ENCODE peak calls at places on chromosomes 1 and 21, in nine cellular contexts. One of them, this sample, is unnamed.

GRCh38 chr21:36756527-36756926 is 57.6 kb downstream of the SIM2 start:
- DNase-seq in AG04449: no peak
- DNase-seq in stimulated activated CD8-positive, alpha-beta memory T cell treated with anti-CD3 and anti-CD28 coated beads, Interleukin-15, amount 100 ng/mL, for 1 hour: no peak
- DNase-seq in NCI-H2171: no peak
- DNase-seq in KBM-7: peak
- DNase-seq in bronchial epithelial cell: peak
- DNase-seq in HFFc6: peak
- DNase-seq in heart right ventricle: no peak
- DNase-seq in esophagus muscularis mucosa: no peak
- DNase-seq in this sample: no peak

GRCh38 chr1:162541619-162542141 is 19.8 kb upstream of the UAP1 start:
- DNase-seq in heart right ventricle: no peak
- DNase-seq in AG04449: peak
- DNase-seq in bronchial epithelial cell: peak
- DNase-seq in NCI-H2171: no peak
- DNase-seq in KBM-7: no peak
- DNase-seq in esophagus muscularis mucosa: no peak
- DNase-seq in stimulated activated CD8-positive, alpha-beta memory T cell treated with anti-CD3 and anti-CD28 coated beads, Interleukin-15, amount 100 ng/mL, for 1 hour: no peak
- DNase-seq in HFFc6: peak
- DNase-seq in this sample: no peak

GRCh38 chr1:55402117-55402516 is 187.0 kb upstream of the USP24 start:
- DNase-seq in HFFc6: peak
- DNase-seq in esophagus muscularis mucosa: peak
- DNase-seq in AG04449: peak
- DNase-seq in NCI-H2171: no peak
- DNase-seq in KBM-7: no peak
- DNase-seq in stimulated activated CD8-positive, alpha-beta memory T cell treated with anti-CD3 and anti-CD28 coated beads, Interleukin-15, amount 100 ng/mL, for 1 hour: no peak
- DNase-seq in heart right ventricle: no peak
- DNase-seq in bronchial epithelial cell: no peak
- DNase-seq in this sample: no peak

GRCh38 chr1:57362480-57362879 is 61.4 kb downstream of the DAB1 start:
- DNase-seq in HFFc6: no peak
- DNase-seq in NCI-H2171: no peak
- DNase-seq in bronchial epithelial cell: no peak
- DNase-seq in heart right ventricle: no peak
- DNase-seq in esophagus muscularis mucosa: no peak
- DNase-seq in KBM-7: no peak
- DNase-seq in stimulated activated CD8-positive, alpha-beta memory T cell treated with anti-CD3 and anti-CD28 coated beads, Interleukin-15, amount 100 ng/mL, for 1 hour: no peak
- DNase-seq in AG04449: no peak
- DNase-seq in this sample: no peak

GRCh38 chr1:84433253-84434080 is 35.2 kb downstream of the DNASE2B start:
- DNase-seq in NCI-H2171: no peak
- DNase-seq in HFFc6: peak
- DNase-seq in AG04449: peak
- DNase-seq in esophagus muscularis mucosa: no peak
- DNase-seq in stimulated activated CD8-positive, alpha-beta memory T cell treated with anti-CD3 and anti-CD28 coated beads, Interleukin-15, amount 100 ng/mL, for 1 hour: no peak
- DNase-seq in bronchial epithelial cell: peak
- DNase-seq in KBM-7: peak
- DNase-seq in heart right ventricle: no peak
- DNase-seq in this sample: peak

GRCh38 chr1:94819945-94820746 is at the start of gene SLC44A3:
- DNase-seq in heart right ventricle: peak
- DNase-seq in AG04449: no peak
- DNase-seq in KBM-7: peak
- DNase-seq in esophagus muscularis mucosa: no peak
- DNase-seq in stimulated activated CD8-positive, alpha-beta memory T cell treated with anti-CD3 and anti-CD28 coated beads, Interleukin-15, amount 100 ng/mL, for 1 hour: no peak
- DNase-seq in bronchial epithelial cell: no peak
- DNase-seq in HFFc6: no peak
- DNase-seq in NCI-H2171: peak
- DNase-seq in this sample: peak

GRCh38 chr1:58035523-58035922 is 511.0 kb downstream of the OMA1 start:
- DNase-seq in heart right ventricle: no peak
- DNase-seq in KBM-7: no peak
- DNase-seq in AG04449: no peak
- DNase-seq in esophagus muscularis mucosa: no peak
- DNase-seq in stimulated activated CD8-positive, alpha-beta memory T cell treated with anti-CD3 and anti-CD28 coated beads, Interleukin-15, amount 100 ng/mL, for 1 hour: no peak
- DNase-seq in bronchial epithelial cell: peak
- DNase-seq in NCI-H2171: no peak
- DNase-seq in HFFc6: no peak
- DNase-seq in this sample: no peak

GRCh38 chr1:217238945-217239344 is 391.9 kb downstream of the GPATCH2 start:
- DNase-seq in NCI-H2171: no peak
- DNase-seq in esophagus muscularis mucosa: no peak
- DNase-seq in AG04449: no peak
- DNase-seq in HFFc6: no peak
- DNase-seq in KBM-7: no peak
- DNase-seq in bronchial epithelial cell: no peak
- DNase-seq in heart right ventricle: no peak
- DNase-seq in stimulated activated CD8-positive, alpha-beta memory T cell treated with anti-CD3 and anti-CD28 coated beads, Interleukin-15, amount 100 ng/mL, for 1 hour: no peak
- DNase-seq in this sample: no peak

GRCh38 chr1:218674280-218674773 is 329.2 kb downstream of the TGFB2 start:
- DNase-seq in AG04449: peak
- DNase-seq in heart right ventricle: no peak
- DNase-seq in stimulated activated CD8-positive, alpha-beta memory T cell treated with anti-CD3 and anti-CD28 coated beads, Interleukin-15, amount 100 ng/mL, for 1 hour: no peak
- DNase-seq in KBM-7: peak
- DNase-seq in bronchial epithelial cell: peak
- DNase-seq in NCI-H2171: no peak
- DNase-seq in HFFc6: peak
- DNase-seq in esophagus muscularis mucosa: no peak
- DNase-seq in this sample: no peak

GRCh38 chr1:161681879-161682278 is 18.9 kb downstream of the FCGR2B start:
- DNase-seq in esophagus muscularis mucosa: no peak
- DNase-seq in AG04449: no peak
- DNase-seq in KBM-7: no peak
- DNase-seq in stimulated activated CD8-positive, alpha-beta memory T cell treated with anti-CD3 and anti-CD28 coated beads, Interleukin-15, amount 100 ng/mL, for 1 hour: no peak
- DNase-seq in HFFc6: no peak
- DNase-seq in NCI-H2171: no peak
- DNase-seq in heart right ventricle: no peak
- DNase-seq in bronchial epithelial cell: no peak
- DNase-seq in this sample: no peak

GRCh38 chr1:167237000-167237399 is 16.3 kb downstream of the POU2F1 start:
- DNase-seq in heart right ventricle: no peak
- DNase-seq in NCI-H2171: no peak
- DNase-seq in esophagus muscularis mucosa: no peak
- DNase-seq in stimulated activated CD8-positive, alpha-beta memory T cell treated with anti-CD3 and anti-CD28 coated beads, Interleukin-15, amount 100 ng/mL, for 1 hour: no peak
- DNase-seq in KBM-7: no peak
- DNase-seq in AG04449: no peak
- DNase-seq in bronchial epithelial cell: no peak
- DNase-seq in HFFc6: no peak
- DNase-seq in this sample: no peak